ENCODE peak calls at places on chromosome 16, in seven cellular contexts. K is Peyer's patch, V is left lung, A is cardiac muscle cell, Q is PC-9, M is HCT116, H is mammary epithelial cell. U is an unnamed sample.

GRCh38 chr16:75116081-75116910 is at the start of gene LDHD:
- DNase-seq in A (peak; percentile 75), Q (peak; percentile 76), M (peak; percentile 75), K (peak; percentile 81), H (peak; percentile 21), V (peak; percentile 85), U (peak; percentile 66)

GRCh38 chr16:27311449-27311831 is 2.3 kb upstream of the IL4R start:
- DNase-seq in Q (no peak), A (no peak), K (no peak), V (no peak), M (no peak), H (no peak), U (no peak)

GRCh38 chr16:74469946-74470478 is 48.7 kb upstream of the CLEC18B start:
- DNase-seq in A (no peak), H (no peak), M (no peak), V (no peak), K (no peak), Q (no peak), U (no peak)

GRCh38 chr16:2919511-2920255 is 8.0 kb downstream of the FLYWCH1 start:
- DNase-seq in A (peak; percentile 68), H (peak; percentile 47), M (peak; percentile 57), Q (peak; percentile 38), K (no peak), V (no peak), U (peak; percentile 79)

GRCh38 chr16:58515871-58516767 is 802 bp downstream of the SETD6 start:
- DNase-seq in M (no peak), K (peak; percentile 81), Q (peak; percentile 59), V (peak; percentile 58), H (peak; percentile 61), A (peak; percentile 37), U (no peak)

GRCh38 chr16:82177555-82177954 is 7.5 kb upstream of the MPHOSPH6 start:
- DNase-seq in K (no peak), V (no peak), M (no peak), Q (no peak), H (no peak), A (no peak), U (no peak)

GRCh38 chr16:23160574-23160973 is 11.3 kb upstream of the USP31 start:
- DNase-seq in V (no peak), K (no peak), M (no peak), A (no peak), Q (no peak), H (no peak), U (no peak)

GRCh38 chr16:2741168-2741567 is 11.3 kb upstream of the SRRM2 start:
- DNase-seq in V (no peak), K (no peak), Q (no peak), H (no peak), M (no peak), A (no peak), U (no peak)

GRCh38 chr16:23905027-23905426 is 69.2 kb downstream of the PRKCB start:
- DNase-seq in V (peak; percentile 36), H (peak; percentile 66), Q (peak; percentile 74), A (peak; percentile 84), K (no peak), M (no peak), U (peak; percentile 55)

GRCh38 chr16:88310796-88311605 is 71.8 kb upstream of the ZNF469 start:
- DNase-seq in V (no peak), H (no peak), Q (no peak), K (no peak), M (no peak), A (no peak), U (no peak)

GRCh38 chr16:88681709-88682451 is 4.4 kb downstream of the SNAI3 start:
- DNase-seq in K (no peak), Q (no peak), V (peak; percentile 82), A (no peak), M (no peak), H (no peak), U (no peak)

GRCh38 chr16:57306676-57307341 is 22.3 kb upstream of the PLLP start:
- DNase-seq in V (no peak), K (no peak), M (no peak), A (no peak), Q (no peak), H (no peak), U (no peak)

GRCh38 chr16:15854906-15855703 is 1.7 kb downstream of the MYH11 start:
- DNase-seq in K (no peak), A (no peak), M (no peak), Q (no peak), V (no peak), H (no peak), U (no peak)

GRCh38 chr16:76488065-76488417 is 210.8 kb downstream of the CNTNAP4 start:
- DNase-seq in K (no peak), A (no peak), V (no peak), H (no peak), Q (no peak), M (no peak), U (no peak)

GRCh38 chr16:79509221-79509631 is 91.3 kb downstream of the MAF start:
- DNase-seq in M (no peak), K (no peak), V (peak; percentile 56), Q (no peak), A (no peak), H (no peak), U (no peak)

GRCh38 chr16:8958344-8958808 is 5.3 kb downstream of the USP7 start:
- DNase-seq in K (no peak), V (no peak), M (no peak), A (no peak), Q (no peak), H (peak; percentile 20), U (peak; percentile 53)

GRCh38 chr16:59042296-59042695 is 308.2 kb upstream of the GOT2 start:
- DNase-seq in Q (no peak), V (no peak), A (no peak), K (no peak), H (no peak), M (no peak), U (no peak)

GRCh38 chr16:85617948-85618347 is 4.8 kb downstream of the GSE1 start:
- DNase-seq in M (no peak), Q (no peak), H (no peak), V (no peak), A (no peak), K (no peak), U (no peak)

GRCh38 chr16:85029413-85029794 is 1.8 kb downstream of the KIAA0513 start:
- DNase-seq in Q (peak; percentile 82), V (no peak), H (peak; percentile 87), K (no peak), M (no peak), A (no peak), U (no peak)

GRCh38 chr16:73010150-73010676 is 37.7 kb downstream of the ZFHX3 start:
- DNase-seq in A (no peak), H (no peak), M (no peak), Q (peak; percentile 65), V (peak; percentile 36), K (no peak), U (no peak)

GRCh38 chr16:86819523-86819887 is 241.2 kb downstream of the FOXL1 start:
- DNase-seq in Q (no peak), V (no peak), K (no peak), A (no peak), M (no peak), H (no peak), U (peak; percentile 51)
- TF ChIP-seq CTCF in Q (no peak), V (no peak), K (no peak), A (peak; percentile 25), M (peak; percentile 5), H (peak; percentile 40), U (peak; percentile 65)

GRCh38 chr16:67180166-67180565 is 3.6 kb downstream of the MATCAP1 start:
- DNase-seq in K (no peak), H (no peak), M (no peak), Q (no peak), V (no peak), A (no peak), U (no peak)

GRCh38 chr16:67174706-67175231 is 4.4 kb downstream of the NOL3 start:
- DNase-seq in Q (no peak), H (no peak), A (no peak), V (no peak), K (no peak), M (no peak), U (no peak)

GRCh38 chr16:67176662-67177061 is 6.3 kb downstream of the NOL3 start:
- DNase-seq in V (no peak), M (no peak), A (no peak), H (no peak), Q (no peak), K (no peak), U (no peak)

GRCh38 chr16:67179421-67180080 is 4.2 kb downstream of the MATCAP1 start:
- DNase-seq in H (no peak), Q (no peak), K (no peak), M (no peak), V (no peak), A (no peak), U (no peak)

DNA sequence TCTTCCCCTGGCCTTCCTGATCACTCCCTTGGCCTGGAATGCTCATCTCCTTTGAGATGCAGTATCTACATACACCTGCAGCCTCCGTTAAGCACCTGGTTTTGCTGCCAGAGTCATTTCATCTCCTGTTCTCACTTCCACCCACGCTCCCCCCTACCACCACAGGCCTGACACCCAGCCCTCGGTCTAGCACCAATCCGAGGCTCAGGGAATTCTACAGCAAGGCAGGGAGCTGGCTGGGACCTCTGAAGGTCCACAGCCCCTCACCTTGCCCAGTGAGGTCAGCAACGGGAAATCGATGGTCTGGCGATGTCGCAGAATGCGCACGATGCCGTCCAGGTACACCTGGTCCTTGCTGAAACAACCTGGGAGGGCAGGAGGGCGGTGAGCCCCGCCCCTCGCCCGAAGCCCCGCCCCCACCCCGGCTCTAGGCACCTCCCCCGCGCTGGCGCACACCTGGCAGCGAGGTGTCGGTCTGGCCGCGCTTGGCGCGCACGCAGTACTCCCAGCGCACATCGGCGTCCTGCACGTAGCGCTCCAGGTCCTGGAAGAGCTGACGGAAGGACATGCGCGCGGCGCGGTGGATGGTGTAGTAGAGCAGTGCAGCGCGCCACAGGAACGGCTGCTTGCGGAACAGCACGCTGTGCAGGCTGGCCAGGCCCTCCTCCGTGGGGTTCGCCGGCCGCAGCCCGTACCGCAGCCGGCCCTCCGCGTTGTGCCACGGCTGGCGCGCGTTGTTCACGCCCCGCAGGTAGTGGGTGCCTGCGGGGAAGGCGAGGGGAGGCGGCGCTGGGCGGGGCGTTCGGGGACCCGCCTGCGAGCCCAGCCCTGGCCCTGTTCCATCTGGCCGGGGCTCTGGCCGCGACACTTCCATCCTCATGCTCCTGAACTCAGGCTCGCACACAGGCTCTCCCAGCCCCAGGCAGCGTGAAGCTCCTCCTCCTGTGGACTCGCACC is 5.7 kb downstream of the MATCAP1 start:
- DNase-seq in V (peak; percentile 82), K (peak; percentile 92), Q (peak; percentile 92), H (peak; percentile 94), M (peak; percentile 93), A (peak; percentile 73), U (peak; percentile 73)
- H3K4me3 ChIP-seq in V (peak overlapping the region; percentile 43), K (peak overlapping the region; percentile 33), Q (peak overlapping the region; percentile 72), H (peak overlapping the region; percentile 50), M (peak overlapping the region; percentile 46), A (peak overlapping the region; percentile 16), U (peak overlapping the region; percentile 53)

GRCh38 chr16:30065112-30065942 is at the start of gene ALDOA:
- DNase-seq in H (peak; percentile 100), K (peak; percentile 99), V (peak; percentile 98), M (peak; percentile 93), A (peak; percentile 99), Q (peak; percentile 95), U (peak; percentile 99)
- TF ChIP-seq CTCF in H (no peak), K (peak; percentile 23), V (no peak), M (no peak), A (no peak), Q (no peak), U (no peak)

DNA sequence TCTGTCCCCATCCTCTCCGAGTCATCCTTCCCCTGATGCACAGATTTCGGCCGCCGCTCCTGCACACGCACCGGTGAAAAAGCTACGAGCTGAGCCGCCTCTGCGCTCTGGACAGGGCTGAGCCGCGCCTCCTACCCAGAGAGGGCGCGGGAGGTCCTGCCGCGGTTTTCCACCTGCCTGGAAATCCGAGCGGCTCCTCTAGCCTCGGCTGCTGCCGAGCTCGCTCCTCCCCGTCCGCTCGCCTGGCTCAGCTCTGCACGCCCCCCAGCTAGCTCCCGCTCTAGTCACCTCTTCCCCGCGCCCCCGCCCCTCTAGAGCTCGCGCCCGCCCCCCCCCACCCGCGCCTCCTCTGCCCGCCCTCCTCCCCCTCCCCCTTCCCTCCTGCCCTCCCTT is 198 bp upstream of the SHISA9 start:
- DNase-seq in K (no peak), M (no peak), H (peak; percentile 62), Q (peak; percentile 79), V (no peak), A (peak; percentile 51), U (peak; percentile 1)
- H3K4me3 ChIP-seq in K (no peak overlapping the region), M (no peak overlapping the region), H (peak overlapping the region; percentile 83), Q (peak overlapping the region; percentile 94), V (no peak overlapping the region), A (peak overlapping the region; percentile 29), U (no peak overlapping the region)